ENCODE peak calls at places on chromosomes 11 and 22, in four cellular contexts. One of them, this sample, is unnamed.
A peak's percentile ranks its signal among the peaks of the same experiment; 100 is the strongest.

GRCh38 chr22:36435516-36436415 is 45.7 kb downstream of the TXN2 start:
- DNase-seq in heart right ventricle: no peak
- DNase-seq in HFF-Myc: no peak
- DNase-seq in spleen: peak; percentile 87
- DNase-seq in this sample: no peak

GRCh38 chr11:120142072-120142423 is 4.1 kb upstream of the TRIM29 start:
- DNase-seq in spleen: no peak
- DNase-seq in heart right ventricle: no peak
- DNase-seq in HFF-Myc: no peak
- DNase-seq in this sample: no peak

GRCh38 chr11:86041975-86042378 is 26.9 kb downstream of the PICALM start:
- DNase-seq in HFF-Myc: peak; percentile 89
- DNase-seq in spleen: no peak
- DNase-seq in heart right ventricle: peak; percentile 89
- DNase-seq in this sample: peak; percentile 92

GRCh38 chr22:17264321-17265052 is 45.3 kb upstream of the ADA2 start:
- DNase-seq in heart right ventricle: peak; percentile 57
- DNase-seq in HFF-Myc: peak; percentile 29
- DNase-seq in spleen: no peak
- DNase-seq in this sample: peak; percentile 28

GRCh38 chr22:37749831-37750595 is 53.2 kb downstream of the TRIOBP start:
- DNase-seq in heart right ventricle: no peak
- DNase-seq in spleen: no peak
- DNase-seq in HFF-Myc: no peak
- DNase-seq in this sample: peak; percentile 87

GRCh38 chr22:44399906-44400762 is 87.4 kb upstream of the SHISAL1 start:
- DNase-seq in heart right ventricle: no peak
- DNase-seq in spleen: peak; percentile 58
- DNase-seq in HFF-Myc: no peak
- DNase-seq in this sample: no peak

GRCh38 chr11:121086866-121087265 is 14.2 kb upstream of the TECTA start:
- DNase-seq in heart right ventricle: no peak
- DNase-seq in spleen: no peak
- DNase-seq in HFF-Myc: no peak
- DNase-seq in this sample: no peak

GRCh38 chr11:26621147-26621546 is 49.1 kb upstream of the MUC15 start:
- DNase-seq in heart right ventricle: no peak
- DNase-seq in HFF-Myc: peak; percentile 16
- DNase-seq in spleen: no peak
- DNase-seq in this sample: peak; percentile 93

GRCh38 chr22:27314276-27314807 is 487.2 kb downstream of the MN1 start:
- DNase-seq in spleen: no peak
- DNase-seq in heart right ventricle: no peak
- DNase-seq in HFF-Myc: no peak
- DNase-seq in this sample: no peak

GRCh38 chr11:8384199-8384821 is 120.6 kb upstream of the LMO1 start:
- DNase-seq in heart right ventricle: no peak
- DNase-seq in spleen: peak; percentile 69
- DNase-seq in HFF-Myc: no peak
- DNase-seq in this sample: peak; percentile 6

GRCh38 chr11:28137832-28138231 is 29.6 kb downstream of the METTL15 start:
- DNase-seq in spleen: no peak
- DNase-seq in heart right ventricle: no peak
- DNase-seq in HFF-Myc: no peak
- DNase-seq in this sample: no peak

GRCh38 chr11:102476812-102477211 is 24.2 kb upstream of the TMEM123 start:
- DNase-seq in spleen: no peak
- DNase-seq in HFF-Myc: no peak
- DNase-seq in heart right ventricle: no peak
- DNase-seq in this sample: no peak

GRCh38 chr11:47389577-47390072 is 11.3 kb upstream of the SPI1 start:
- DNase-seq in heart right ventricle: no peak
- DNase-seq in HFF-Myc: no peak
- DNase-seq in spleen: peak; percentile 91
- DNase-seq in this sample: no peak

GRCh38 chr11:92409347-92409746 is 184.7 kb downstream of the FAT3 start:
- DNase-seq in spleen: no peak
- DNase-seq in HFF-Myc: no peak
- DNase-seq in heart right ventricle: no peak
- DNase-seq in this sample: no peak

GRCh38 chr11:94504689-94505293 is 7.5 kb upstream of the C11orf97 start:
- DNase-seq in heart right ventricle: no peak
- DNase-seq in spleen: no peak
- DNase-seq in HFF-Myc: no peak
- DNase-seq in this sample: peak; percentile 70

GRCh38 chr11:57513911-57514537 is 1.5 kb downstream of the SLC43A1 start:
- DNase-seq in HFF-Myc: no peak
- DNase-seq in heart right ventricle: peak; percentile 25
- DNase-seq in spleen: peak; percentile 86
- DNase-seq in this sample: peak; percentile 35

GRCh38 chr22:25331050-25331449 is 111.6 kb downstream of the CRYBB2 start:
- DNase-seq in spleen: no peak
- DNase-seq in HFF-Myc: no peak
- DNase-seq in heart right ventricle: no peak
- DNase-seq in this sample: no peak

GRCh38 chr22:49582671-49583070 is 245.0 kb downstream of the BRD1 start:
- DNase-seq in heart right ventricle: no peak
- DNase-seq in HFF-Myc: no peak
- DNase-seq in spleen: no peak
- DNase-seq in this sample: no peak

GRCh38 chr11:70547821-70548670 is 149.7 kb downstream of the CTTN start:
- DNase-seq in HFF-Myc: no peak
- DNase-seq in heart right ventricle: peak; percentile 20
- DNase-seq in spleen: peak; percentile 76
- DNase-seq in this sample: no peak

GRCh38 chr11:124837491-124837856 is 27.8 kb upstream of the ROBO3 start:
- DNase-seq in HFF-Myc: peak; percentile 64
- DNase-seq in heart right ventricle: peak; percentile 20
- DNase-seq in spleen: no peak
- DNase-seq in this sample: peak; percentile 91

GRCh38 chr11:65791719-65792213 is 4.9 kb downstream of the OVOL1 start:
- DNase-seq in HFF-Myc: peak; percentile 41
- DNase-seq in heart right ventricle: no peak
- DNase-seq in spleen: peak; percentile 91
- DNase-seq in this sample: no peak

GRCh38 chr11:14894657-14895598 is 2.9 kb upstream of the CYP2R1 start:
- DNase-seq in HFF-Myc: no peak
- DNase-seq in heart right ventricle: no peak
- DNase-seq in spleen: peak; percentile 71
- DNase-seq in this sample: peak; percentile 71

GRCh38 chr11:45145421-45146071 is 893 bp upstream of the PRDM11 start:
- DNase-seq in spleen: no peak
- DNase-seq in HFF-Myc: no peak
- DNase-seq in heart right ventricle: peak; percentile 43
- DNase-seq in this sample: peak; percentile 34

GRCh38 chr22:21067075-21067900 is 21.5 kb downstream of the LRRC74B start:
- DNase-seq in HFF-Myc: no peak
- DNase-seq in heart right ventricle: no peak
- DNase-seq in spleen: no peak
- DNase-seq in this sample: no peak

GRCh38 chr11:125141686-125142535 is 22.6 kb upstream of the PKNOX2 start:
- DNase-seq in spleen: peak; percentile 87
- DNase-seq in heart right ventricle: peak; percentile 15
- DNase-seq in HFF-Myc: no peak
- DNase-seq in this sample: peak; percentile 28

GRCh38 chr22:44042822-44043221 is 18.7 kb downstream of the PARVB start:
- DNase-seq in spleen: no peak
- DNase-seq in heart right ventricle: no peak
- DNase-seq in HFF-Myc: no peak
- DNase-seq in this sample: peak; percentile 45

GRCh38 chr11:65355776-65356393 is 1.3 kb downstream of the TIGD3 start:
- DNase-seq in spleen: peak; percentile 83
- DNase-seq in heart right ventricle: no peak
- DNase-seq in HFF-Myc: no peak
- DNase-seq in this sample: peak; percentile 43

GRCh38 chr11:62392944-62393628 is 25.7 kb upstream of the SCGB1A1 start:
- DNase-seq in heart right ventricle: no peak
- DNase-seq in HFF-Myc: no peak
- DNase-seq in spleen: no peak
- DNase-seq in this sample: no peak
- TF ChIP-seq CTCF in heart right ventricle: no peak
- TF ChIP-seq CTCF in HFF-Myc: no peak
- TF ChIP-seq CTCF in spleen: no peak
- TF ChIP-seq CTCF in this sample: no peak

GRCh38 chr11:17546240-17546639 is 819 bp upstream of the OTOG start:
- DNase-seq in spleen: no peak
- DNase-seq in heart right ventricle: no peak
- DNase-seq in HFF-Myc: no peak
- DNase-seq in this sample: no peak
- H3K4me3 ChIP-seq in spleen: no peak overlapping the region
- H3K4me3 ChIP-seq in heart right ventricle: no peak overlapping the region
- H3K4me3 ChIP-seq in HFF-Myc: no peak overlapping the region
- H3K4me3 ChIP-seq in this sample: no peak overlapping the region

DNA sequence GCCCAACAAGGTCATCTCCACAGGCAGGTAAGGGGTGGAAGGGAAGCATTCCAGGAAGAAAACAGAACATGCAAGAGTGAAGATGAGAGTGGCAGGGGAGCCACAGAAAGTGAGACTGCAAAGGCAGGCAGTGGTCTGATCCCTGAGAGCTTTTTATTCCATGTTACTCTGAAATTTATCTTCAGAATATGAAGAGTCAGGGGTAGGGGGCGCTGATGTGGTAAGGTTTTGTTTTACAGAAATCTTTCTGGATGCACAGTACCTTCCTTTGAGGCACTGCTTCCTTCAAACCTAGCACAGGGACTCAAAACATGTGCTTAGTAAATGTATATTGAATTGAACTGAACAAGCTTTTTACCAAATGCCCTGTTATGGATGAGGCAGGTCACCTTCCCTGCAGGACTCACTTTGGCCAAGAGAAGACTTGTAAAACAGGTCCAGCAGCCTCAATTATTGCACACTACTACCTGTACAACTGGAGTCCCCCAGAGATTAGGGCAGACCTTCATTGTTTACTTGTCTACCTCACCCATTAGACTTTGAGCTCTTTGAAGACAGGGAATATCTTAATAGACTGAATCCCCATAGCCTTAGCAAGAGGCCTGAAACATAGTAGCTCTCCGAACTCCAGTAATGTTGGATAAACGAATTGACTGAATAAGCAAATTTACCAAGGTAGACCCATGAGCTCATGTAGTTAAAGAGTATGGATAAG is 2.2 kb downstream of the PAK1 start:
- DNase-seq in heart right ventricle: no peak
- DNase-seq in spleen: no peak
- DNase-seq in HFF-Myc: no peak
- DNase-seq in this sample: no peak
- TF ChIP-seq CTCF in heart right ventricle: no peak
- TF ChIP-seq CTCF in spleen: no peak
- TF ChIP-seq CTCF in HFF-Myc: peak; percentile 10
- TF ChIP-seq CTCF in this sample: peak; percentile 31

GRCh38 chr11:134669796-134670195 is 257.8 kb upstream of the B3GAT1 start:
- DNase-seq in spleen: peak; percentile 49
- DNase-seq in heart right ventricle: no peak
- DNase-seq in HFF-Myc: no peak
- DNase-seq in this sample: no peak
- H3K4me3 ChIP-seq in spleen: no peak overlapping the region
- H3K4me3 ChIP-seq in heart right ventricle: no peak overlapping the region
- H3K4me3 ChIP-seq in HFF-Myc: no peak overlapping the region
- H3K4me3 ChIP-seq in this sample: no peak overlapping the region

GRCh38 chr22:22787805-22788459 is 99.7 kb upstream of the IGLL5 start:
- DNase-seq in spleen: peak; percentile 86
- DNase-seq in heart right ventricle: no peak
- DNase-seq in HFF-Myc: peak; percentile 6
- DNase-seq in this sample: peak; percentile 58
- TF ChIP-seq CTCF in spleen: peak; percentile 57
- TF ChIP-seq CTCF in heart right ventricle: peak; percentile 73
- TF ChIP-seq CTCF in HFF-Myc: peak; percentile 94
- TF ChIP-seq CTCF in this sample: peak; percentile 86

DNA sequence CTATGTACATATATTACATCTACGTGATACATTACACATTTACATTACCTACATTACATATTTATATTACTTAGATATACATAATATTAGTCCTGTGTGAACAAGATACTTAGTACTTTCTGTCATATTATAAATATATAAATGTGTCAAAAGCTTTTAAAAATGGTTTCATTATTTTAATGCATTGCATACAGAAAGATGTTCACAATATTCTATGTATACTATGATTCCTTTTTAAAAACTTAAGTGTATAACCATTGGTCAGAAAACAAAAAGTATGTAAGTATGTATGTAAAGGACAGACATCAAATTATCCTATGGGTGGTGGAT is 647 bp upstream of the ZW10 start:
- DNase-seq in HFF-Myc: no peak
- DNase-seq in spleen: no peak
- DNase-seq in heart right ventricle: no peak
- DNase-seq in this sample: no peak
- H3K4me3 ChIP-seq in HFF-Myc: peak overlapping the region; percentile 96
- H3K4me3 ChIP-seq in spleen: peak overlapping the region; percentile 71
- H3K4me3 ChIP-seq in heart right ventricle: peak overlapping the region; percentile 85
- H3K4me3 ChIP-seq in this sample: no peak overlapping the region

GRCh38 chr11:33829430-33830141 is 55.3 kb upstream of the FBXO3 start:
- DNase-seq in HFF-Myc: peak; percentile 38
- DNase-seq in spleen: no peak
- DNase-seq in heart right ventricle: peak; percentile 57
- DNase-seq in this sample: peak; percentile 79

GRCh38 chr11:33832676-33833075 is 58.4 kb upstream of the FBXO3 start:
- DNase-seq in HFF-Myc: no peak
- DNase-seq in heart right ventricle: no peak
- DNase-seq in spleen: no peak
- DNase-seq in this sample: no peak

GRCh38 chr11:33830903-33831648 is 56.8 kb upstream of the FBXO3 start:
- DNase-seq in spleen: no peak
- DNase-seq in heart right ventricle: no peak
- DNase-seq in HFF-Myc: no peak
- DNase-seq in this sample: peak; percentile 5

DNA sequence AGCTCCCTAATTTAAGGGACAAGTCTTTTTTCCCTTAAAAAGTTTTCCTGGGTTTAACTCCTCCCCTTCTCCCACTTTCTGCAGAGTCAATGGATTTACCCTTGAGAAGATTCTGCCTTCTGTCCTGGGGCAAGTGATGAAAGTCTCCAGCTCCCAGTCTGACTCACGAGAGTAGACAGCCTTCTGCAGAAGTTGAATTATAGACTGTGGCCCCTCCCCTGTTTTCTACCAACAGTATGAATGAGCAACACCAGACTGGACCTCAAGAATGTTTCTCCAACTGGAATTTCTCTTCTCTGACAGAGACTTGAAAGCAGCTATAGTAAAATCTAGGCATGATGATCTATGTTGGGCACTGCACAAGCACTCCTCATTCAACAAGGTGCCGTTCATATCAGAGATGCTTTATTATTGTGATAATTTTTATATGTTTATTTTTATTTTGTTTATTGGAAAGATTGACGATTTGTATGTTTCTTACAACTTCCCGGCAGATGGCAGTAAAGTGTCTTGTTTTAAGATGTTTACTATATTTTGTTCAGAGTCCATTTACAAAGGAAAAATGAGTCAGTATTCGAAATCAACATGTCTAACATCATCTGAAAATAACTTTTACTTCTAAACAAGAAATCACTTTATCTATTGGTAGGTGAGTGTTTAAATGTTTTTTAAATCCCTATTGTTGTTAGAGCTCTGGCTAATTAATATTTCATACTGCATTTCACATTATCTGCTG is 56.6 kb downstream of the LMO2 start:
- DNase-seq in spleen: no peak
- DNase-seq in heart right ventricle: no peak
- DNase-seq in HFF-Myc: no peak
- DNase-seq in this sample: peak; percentile 86
- TF ChIP-seq CTCF in spleen: no peak
- TF ChIP-seq CTCF in heart right ventricle: peak; percentile 28
- TF ChIP-seq CTCF in HFF-Myc: peak; percentile 19
- TF ChIP-seq CTCF in this sample: peak; percentile 37

GRCh38 chr11:2136952-2137201 is 2.3 kb downstream of the IGF2 start:
- DNase-seq in HFF-Myc: no peak
- DNase-seq in heart right ventricle: no peak
- DNase-seq in spleen: no peak
- DNase-seq in this sample: no peak
- H3K4me3 ChIP-seq in HFF-Myc: no peak overlapping the region
- H3K4me3 ChIP-seq in heart right ventricle: peak overlapping the region; percentile 56
- H3K4me3 ChIP-seq in spleen: no peak overlapping the region
- H3K4me3 ChIP-seq in this sample: no peak overlapping the region

This sample was measured in fibroblast of mammary gland.